ENCODE peak calls at places on chromosome 9, in five cellular contexts. O, H, W, J and R are unnamed samples.
A peak's percentile ranks its signal among the peaks of the same experiment; 100 is the strongest.

GRCh38 chr9:126146254-126147145 is 180.1 kb upstream of the MVB12B start:
- DNase-seq in O (no peak), H (peak; percentile 42), W (no peak), J (peak; percentile 71), R (peak; percentile 12)

GRCh38 chr9:127608104-127608966 is 3.7 kb upstream of the STXBP1 start:
- DNase-seq in O (peak; percentile 44), H (peak; percentile 82), W (peak; percentile 78), J (peak; percentile 74), R (peak; percentile 66)

GRCh38 chr9:95023217-95024003 is 294.1 kb downstream of the FANCC start:
- DNase-seq in O (no peak), H (no peak), W (peak; percentile 52), J (no peak), R (peak; percentile 92)

GRCh38 chr9:119365291-119366027 is 3.8 kb downstream of the BRINP1 start:
- DNase-seq in O (no peak), H (peak; percentile 68), W (no peak), J (no peak), R (peak; percentile 28)

GRCh38 chr9:127557466-127557869 is 54.6 kb upstream of the STXBP1 start:
- DNase-seq in O (no peak), H (peak; percentile 36), W (no peak), J (no peak), R (peak; percentile 92)

GRCh38 chr9:137045294-137046093 is 483 bp downstream of the NPDC1 start:
- DNase-seq in O (no peak), H (peak; percentile 61), W (no peak), J (no peak), R (peak; percentile 57)

GRCh38 chr9:105054488-105054887 is 126.5 kb upstream of the ABCA1 start:
- DNase-seq in O (no peak), H (no peak), W (no peak), J (no peak), R (peak; percentile 80)

GRCh38 chr9:95641591-95641990 is 124.8 kb upstream of the PTCH1 start:
- DNase-seq in O (no peak), H (no peak), W (no peak), J (no peak), R (peak; percentile 28)

GRCh38 chr9:134159566-134160245 is 4.7 kb downstream of the RNU6ATAC start:
- DNase-seq in O (no peak), H (no peak), W (no peak), J (no peak), R (no peak)

GRCh38 chr9:127589955-127590370 is 22.1 kb upstream of the STXBP1 start:
- DNase-seq in O (no peak), H (peak; percentile 72), W (no peak), J (no peak), R (peak; percentile 80)

GRCh38 chr9:70120834-70121510 is 77.3 kb downstream of the MAMDC2 start:
- DNase-seq in O (no peak), H (no peak), W (peak; percentile 76), J (peak; percentile 92), R (peak; percentile 98)

GRCh38 chr9:86546712-86547111 is 192.5 kb upstream of the TUT7 start:
- DNase-seq in O (no peak), H (no peak), W (no peak), J (no peak), R (no peak)

GRCh38 chr9:68501159-68501506 is 39.5 kb downstream of the TMEM252 start:
- DNase-seq in O (no peak), H (no peak), W (no peak), J (no peak), R (no peak)

GRCh38 chr9:113590991-113591898 is 127.7 kb downstream of the RGS3 start:
- DNase-seq in O (peak; percentile 13), H (peak; percentile 91), W (peak; percentile 85), J (no peak), R (peak; percentile 82)

GRCh38 chr9:123420560-123421210 is 64.7 kb downstream of the CRB2 start:
- DNase-seq in O (no peak), H (no peak), W (no peak), J (no peak), R (no peak)

GRCh38 chr9:114804504-114804903 is 1.3 kb downstream of the TNFSF15 start:
- DNase-seq in O (no peak), H (no peak), W (no peak), J (no peak), R (peak; percentile 97)

GRCh38 chr9:126114850-126115460 is 211.7 kb upstream of the MVB12B start:
- DNase-seq in O (no peak), H (no peak), W (no peak), J (no peak), R (no peak)

GRCh38 chr9:4674783-4675182 is 4.6 kb upstream of the CDC37L1 start:
- DNase-seq in O (no peak), H (no peak), W (no peak), J (no peak), R (peak; percentile 88)

GRCh38 chr9:131651599-131651998 is 88.3 kb downstream of the RAPGEF1 start:
- DNase-seq in O (no peak), H (no peak), W (no peak), J (no peak), R (peak; percentile 33)

GRCh38 chr9:132551556-132551955 is 30.9 kb upstream of the BARHL1 start:
- DNase-seq in O (no peak), H (no peak), W (no peak), J (no peak), R (no peak)